ENCODE peak calls at places on chromosomes 16 and 17, in seven cellular contexts. One of them, this sample, is unnamed.

GRCh38 chr16:66476328-66477027 is 49.4 kb downstream of the BEAN1 start:
- ATAC-seq in IMR-90: peak
- ATAC-seq in heart left ventricle: no peak
- ATAC-seq in right lobe of liver: peak
- ATAC-seq in body of pancreas: no peak
- ATAC-seq in A549: no peak
- ATAC-seq in HCT116: peak
- ATAC-seq in this sample: no peak

GRCh38 chr17:39666601-39667261 is 1.5 kb upstream of the PNMT start:
- ATAC-seq in body of pancreas: no peak
- ATAC-seq in A549: no peak
- ATAC-seq in heart left ventricle: peak
- ATAC-seq in IMR-90: no peak
- ATAC-seq in HCT116: no peak
- ATAC-seq in right lobe of liver: peak
- ATAC-seq in this sample: peak

GRCh38 chr17:59558953-59559352 is 6.5 kb upstream of the DHX40 start:
- ATAC-seq in heart left ventricle: no peak
- ATAC-seq in HCT116: no peak
- ATAC-seq in IMR-90: no peak
- ATAC-seq in right lobe of liver: no peak
- ATAC-seq in body of pancreas: no peak
- ATAC-seq in A549: no peak
- ATAC-seq in this sample: no peak

GRCh38 chr16:24851700-24852099 is 5.9 kb downstream of the SLC5A11 start:
- ATAC-seq in A549: no peak
- ATAC-seq in right lobe of liver: no peak
- ATAC-seq in body of pancreas: no peak
- ATAC-seq in IMR-90: no peak
- ATAC-seq in HCT116: no peak
- ATAC-seq in heart left ventricle: no peak
- ATAC-seq in this sample: no peak

GRCh38 chr17:82566129-82566995 is 46.8 kb downstream of the FOXK2 start:
- ATAC-seq in body of pancreas: no peak
- ATAC-seq in HCT116: no peak
- ATAC-seq in heart left ventricle: no peak
- ATAC-seq in IMR-90: no peak
- ATAC-seq in A549: peak
- ATAC-seq in right lobe of liver: peak
- ATAC-seq in this sample: no peak

GRCh38 chr17:67137860-67138259 is 93.5 kb downstream of the CACNG1 start:
- ATAC-seq in IMR-90: no peak
- ATAC-seq in HCT116: no peak
- ATAC-seq in body of pancreas: no peak
- ATAC-seq in A549: no peak
- ATAC-seq in right lobe of liver: no peak
- ATAC-seq in heart left ventricle: no peak
- ATAC-seq in this sample: no peak

GRCh38 chr17:73365934-73366623 is 54.3 kb upstream of the CDC42EP4 start:
- ATAC-seq in A549: no peak
- ATAC-seq in heart left ventricle: peak
- ATAC-seq in HCT116: no peak
- ATAC-seq in IMR-90: no peak
- ATAC-seq in right lobe of liver: peak
- ATAC-seq in body of pancreas: peak
- ATAC-seq in this sample: peak

GRCh38 chr17:17126131-17127110 is 79.7 kb downstream of the PLD6 start:
- ATAC-seq in IMR-90: no peak
- ATAC-seq in HCT116: no peak
- ATAC-seq in A549: no peak
- ATAC-seq in right lobe of liver: no peak
- ATAC-seq in heart left ventricle: no peak
- ATAC-seq in body of pancreas: no peak
- ATAC-seq in this sample: no peak

GRCh38 chr16:81881228-81881627 is 102.1 kb downstream of the PLCG2 start:
- ATAC-seq in right lobe of liver: no peak
- ATAC-seq in IMR-90: no peak
- ATAC-seq in heart left ventricle: no peak
- ATAC-seq in HCT116: no peak
- ATAC-seq in A549: no peak
- ATAC-seq in body of pancreas: no peak
- ATAC-seq in this sample: no peak

GRCh38 chr17:1104222-1104621 is 75.6 kb downstream of the ABR start:
- ATAC-seq in HCT116: no peak
- ATAC-seq in right lobe of liver: no peak
- ATAC-seq in A549: no peak
- ATAC-seq in IMR-90: no peak
- ATAC-seq in heart left ventricle: peak
- ATAC-seq in body of pancreas: no peak
- ATAC-seq in this sample: no peak

GRCh38 chr16:86740817-86741799 is 162.8 kb downstream of the FOXL1 start:
- ATAC-seq in HCT116: no peak
- ATAC-seq in right lobe of liver: peak
- ATAC-seq in A549: peak
- ATAC-seq in body of pancreas: peak
- ATAC-seq in IMR-90: peak
- ATAC-seq in heart left ventricle: peak
- ATAC-seq in this sample: peak

DNA sequence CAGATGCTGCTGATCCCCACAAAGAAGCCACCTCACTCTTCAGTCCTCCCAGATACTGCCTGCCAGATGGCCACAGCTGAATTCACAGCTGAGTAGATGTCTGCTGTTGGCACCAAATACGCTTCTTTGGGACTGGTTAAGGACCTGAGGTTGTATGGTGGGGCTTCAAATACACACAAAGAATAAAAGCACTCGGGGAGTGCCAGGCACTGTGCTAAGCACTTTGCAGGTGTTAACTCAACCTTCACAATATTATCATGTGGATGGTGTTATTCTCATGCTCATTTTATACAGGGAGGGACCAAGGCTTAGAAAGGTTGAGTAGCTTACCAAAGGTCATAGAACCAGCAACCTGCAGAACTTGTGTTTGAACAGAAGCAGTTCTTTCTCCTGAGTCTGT is 298.2 kb downstream of the CDH11 start:
- ATAC-seq in heart left ventricle: no peak
- ATAC-seq in A549: no peak
- ATAC-seq in IMR-90: no peak
- ATAC-seq in right lobe of liver: no peak
- ATAC-seq in body of pancreas: no peak
- ATAC-seq in HCT116: no peak
- ATAC-seq in this sample: no peak
- TF ChIP-seq POLR2A in heart left ventricle: no peak
- TF ChIP-seq POLR2A in A549: no peak
- TF ChIP-seq POLR2A in IMR-90: no peak
- TF ChIP-seq POLR2A in right lobe of liver: no peak
- TF ChIP-seq POLR2A in body of pancreas: no peak
- TF ChIP-seq POLR2A in HCT116: no peak
- TF ChIP-seq POLR2A in this sample: no peak

GRCh38 chr17:58330997-58331814 is 2.6 kb upstream of the TSPOAP1 start:
- ATAC-seq in HCT116: no peak
- ATAC-seq in A549: no peak
- ATAC-seq in right lobe of liver: peak
- ATAC-seq in IMR-90: no peak
- ATAC-seq in heart left ventricle: no peak
- ATAC-seq in body of pancreas: no peak
- ATAC-seq in this sample: no peak

GRCh38 chr17:58334661-58335060 is 6.1 kb upstream of the TSPOAP1 start:
- ATAC-seq in HCT116: no peak
- ATAC-seq in IMR-90: no peak
- ATAC-seq in right lobe of liver: no peak
- ATAC-seq in A549: no peak
- ATAC-seq in body of pancreas: no peak
- ATAC-seq in heart left ventricle: no peak
- ATAC-seq in this sample: no peak

GRCh38 chr17:58333396-58334207 is 5.0 kb upstream of the TSPOAP1 start:
- ATAC-seq in HCT116: no peak
- ATAC-seq in right lobe of liver: no peak
- ATAC-seq in IMR-90: no peak
- ATAC-seq in body of pancreas: no peak
- ATAC-seq in A549: no peak
- ATAC-seq in heart left ventricle: no peak
- ATAC-seq in this sample: no peak

GRCh38 chr17:58331815-58332719 is 3.5 kb upstream of the TSPOAP1 start:
- ATAC-seq in right lobe of liver: peak
- ATAC-seq in HCT116: no peak
- ATAC-seq in heart left ventricle: peak
- ATAC-seq in A549: no peak
- ATAC-seq in body of pancreas: no peak
- ATAC-seq in IMR-90: no peak
- ATAC-seq in this sample: peak

DNA sequence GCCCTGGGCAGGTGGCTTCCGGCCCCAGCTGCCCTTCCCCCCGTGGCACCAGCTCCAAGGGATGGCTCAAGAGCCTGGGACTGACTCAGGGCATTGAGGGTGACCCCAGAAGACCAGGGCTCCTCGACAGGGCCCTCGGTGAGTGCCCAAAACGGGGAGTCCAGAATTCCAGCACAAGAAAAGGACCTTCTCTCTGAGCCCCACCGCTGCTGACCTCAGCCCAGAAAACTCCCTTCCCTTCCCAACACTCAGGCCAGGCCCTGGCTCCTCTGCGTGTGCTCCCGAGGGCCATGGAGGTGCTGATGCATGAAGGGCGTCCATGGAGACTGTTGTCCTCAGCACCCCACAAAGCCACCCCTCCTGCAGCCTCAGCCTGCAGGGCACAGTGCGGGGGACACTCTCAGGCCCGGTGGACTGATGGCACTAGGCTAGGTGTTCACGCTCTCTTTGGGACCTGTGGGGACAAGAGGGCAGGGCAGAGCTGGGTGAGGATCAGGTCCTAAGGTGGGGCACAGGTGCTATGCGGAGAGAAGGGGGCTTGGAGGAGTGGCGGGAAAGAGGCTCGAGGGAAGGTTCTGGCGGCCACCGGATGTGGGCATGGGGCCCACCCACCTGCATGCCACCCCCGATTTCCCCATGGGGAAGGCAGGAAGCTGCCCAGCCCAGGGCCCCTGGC is 4.3 kb upstream of the TSPOAP1 start:
- ATAC-seq in A549: no peak
- ATAC-seq in HCT116: no peak
- ATAC-seq in body of pancreas: no peak
- ATAC-seq in IMR-90: no peak
- ATAC-seq in heart left ventricle: no peak
- ATAC-seq in right lobe of liver: no peak
- ATAC-seq in this sample: no peak
- TF ChIP-seq POLR2A in A549: no peak
- TF ChIP-seq POLR2A in HCT116: no peak
- TF ChIP-seq POLR2A in body of pancreas: no peak
- TF ChIP-seq POLR2A in IMR-90: no peak
- TF ChIP-seq POLR2A in heart left ventricle: no peak
- TF ChIP-seq POLR2A in right lobe of liver: no peak
- TF ChIP-seq POLR2A in this sample: no peak

GRCh38 chr17:78343099-78343432 is 16.8 kb downstream of the SOCS3 start:
- ATAC-seq in heart left ventricle: peak
- ATAC-seq in body of pancreas: no peak
- ATAC-seq in A549: peak
- ATAC-seq in HCT116: peak
- ATAC-seq in IMR-90: peak
- ATAC-seq in right lobe of liver: peak
- ATAC-seq in this sample: peak

GRCh38 chr17:78342438-78343098 is 17.3 kb downstream of the SOCS3 start:
- ATAC-seq in body of pancreas: peak
- ATAC-seq in heart left ventricle: peak
- ATAC-seq in A549: peak
- ATAC-seq in HCT116: peak
- ATAC-seq in IMR-90: peak
- ATAC-seq in right lobe of liver: peak
- ATAC-seq in this sample: peak

GRCh38 chr17:78343433-78344201 is 16.3 kb downstream of the SOCS3 start:
- ATAC-seq in heart left ventricle: no peak
- ATAC-seq in A549: no peak
- ATAC-seq in HCT116: peak
- ATAC-seq in IMR-90: no peak
- ATAC-seq in right lobe of liver: no peak
- ATAC-seq in body of pancreas: no peak
- ATAC-seq in this sample: no peak

GRCh38 chr17:78340183-78340955 is 19.5 kb downstream of the SOCS3 start:
- ATAC-seq in right lobe of liver: no peak
- ATAC-seq in body of pancreas: no peak
- ATAC-seq in IMR-90: no peak
- ATAC-seq in heart left ventricle: no peak
- ATAC-seq in HCT116: no peak
- ATAC-seq in A549: no peak
- ATAC-seq in this sample: no peak

DNA sequence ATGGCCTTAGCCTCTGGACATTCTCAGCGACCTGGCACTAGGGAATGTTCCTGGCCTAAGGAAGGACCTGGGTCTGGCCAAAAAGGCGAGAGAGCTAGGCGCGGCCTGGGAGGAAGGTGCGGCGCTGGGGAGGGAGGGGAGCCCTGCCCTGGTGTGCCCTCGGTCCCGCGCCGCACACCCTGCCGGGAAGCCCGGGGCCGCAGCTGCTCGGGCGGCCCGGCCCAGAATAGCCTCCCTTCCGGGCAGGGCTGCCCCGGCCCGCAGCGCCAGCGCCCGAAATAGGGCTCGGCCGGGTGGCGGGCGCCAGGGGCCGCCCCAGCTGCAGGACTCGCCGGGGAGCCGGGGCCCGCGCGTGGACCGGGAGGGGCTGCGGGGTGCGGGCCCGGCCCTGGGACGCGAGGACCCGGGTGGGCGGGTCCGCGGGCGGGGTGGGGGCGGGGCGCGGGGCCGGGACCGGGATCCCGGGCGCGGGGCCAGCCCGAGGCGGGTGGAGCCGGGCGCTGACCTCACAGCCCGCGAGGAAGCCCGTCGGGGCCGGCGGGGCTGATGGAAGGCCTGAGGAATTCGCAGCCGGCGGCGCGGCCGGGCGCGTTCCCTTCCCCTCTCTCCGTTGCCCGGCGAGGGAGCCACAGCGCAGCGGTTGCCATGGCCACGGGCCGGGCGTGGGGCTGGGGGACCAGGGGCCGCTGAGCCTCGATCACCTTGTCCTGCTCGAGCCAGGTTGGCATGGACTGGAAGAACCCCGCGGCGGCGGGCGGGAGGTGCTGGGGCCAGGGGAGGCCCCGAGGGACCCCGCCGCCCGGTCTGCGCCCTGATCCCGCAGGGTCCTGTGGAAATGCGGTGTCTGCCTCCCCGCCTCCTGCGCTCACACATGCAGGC is 18.1 kb downstream of the SOCS3 start:
- ATAC-seq in A549: peak
- ATAC-seq in HCT116: peak
- ATAC-seq in heart left ventricle: peak
- ATAC-seq in body of pancreas: peak
- ATAC-seq in IMR-90: peak
- ATAC-seq in right lobe of liver: peak
- ATAC-seq in this sample: peak
- TF ChIP-seq POLR2A in A549: peak
- TF ChIP-seq POLR2A in HCT116: no peak
- TF ChIP-seq POLR2A in heart left ventricle: no peak
- TF ChIP-seq POLR2A in body of pancreas: peak
- TF ChIP-seq POLR2A in IMR-90: no peak
- TF ChIP-seq POLR2A in right lobe of liver: peak
- TF ChIP-seq POLR2A in this sample: peak

DNA sequence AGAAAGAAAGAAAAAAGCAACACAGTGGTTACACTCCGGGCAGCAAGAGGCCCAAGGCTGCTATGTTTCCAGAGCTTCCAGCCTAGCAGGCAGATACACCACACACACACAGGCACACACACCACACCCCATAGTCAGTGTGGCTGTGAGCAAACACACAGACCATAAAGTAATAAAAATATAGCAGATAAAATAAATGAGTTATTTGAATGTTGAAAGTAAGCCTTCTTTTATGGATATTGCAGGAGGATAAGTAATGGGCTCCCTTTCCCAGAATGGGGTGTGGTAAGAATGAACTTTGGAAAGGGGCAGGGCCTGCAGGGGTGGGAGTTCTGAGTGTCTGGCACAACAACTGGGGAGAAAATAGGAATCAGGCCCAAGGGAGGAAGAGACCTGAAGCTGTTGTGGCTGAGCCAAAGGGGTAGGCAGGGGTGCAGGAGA is 4.8 kb upstream of the CDK5RAP3 start:
- ATAC-seq in right lobe of liver: peak
- ATAC-seq in heart left ventricle: no peak
- ATAC-seq in A549: no peak
- ATAC-seq in IMR-90: no peak
- ATAC-seq in body of pancreas: no peak
- ATAC-seq in HCT116: no peak
- ATAC-seq in this sample: no peak
- TF ChIP-seq POLR2A in right lobe of liver: no peak
- TF ChIP-seq POLR2A in heart left ventricle: no peak
- TF ChIP-seq POLR2A in A549: no peak
- TF ChIP-seq POLR2A in IMR-90: no peak
- TF ChIP-seq POLR2A in body of pancreas: no peak
- TF ChIP-seq POLR2A in HCT116: no peak
- TF ChIP-seq POLR2A in this sample: no peak